ENCODE peak calls at places on chromosomes 6 and 20, in six cellular contexts. K, G, R, H, J and Q are unnamed samples.

GRCh38 chr6:157769776-157770430 is 53.1 kb upstream of the SNX9 start:
- DNase-seq in K (no peak), G (no peak), R (no peak), H (peak; percentile 76), J (no peak), Q (no peak)

GRCh38 chr6:106870824-106871300 is 103.7 kb downstream of the CD24 start:
- DNase-seq in K (no peak), G (no peak), R (no peak), H (peak; percentile 88), J (no peak), Q (peak; percentile 26)

GRCh38 chr6:32085759-32086458 is 23.2 kb downstream of the TNXB start:
- DNase-seq in K (no peak), G (no peak), R (no peak), H (no peak), J (peak; percentile 64), Q (no peak)

GRCh38 chr20:1883986-1884385 is 11.2 kb upstream of the SIRPA start:
- DNase-seq in K (no peak), G (no peak), R (no peak), H (no peak), J (no peak), Q (no peak)

GRCh38 chr6:88761237-88762031 is 202.0 kb downstream of the RNGTT start:
- DNase-seq in K (peak; percentile 40), G (no peak), R (no peak), H (no peak), J (no peak), Q (no peak)

GRCh38 chr20:58081842-58082241 is 146.6 kb downstream of the ANKRD60 start:
- DNase-seq in K (no peak), G (no peak), R (peak; percentile 72), H (peak; percentile 29), J (no peak), Q (no peak)

GRCh38 chr6:35810831-35811698 is 5.9 kb downstream of the LHFPL5 start:
- DNase-seq in K (no peak), G (no peak), R (peak; percentile 57), H (peak; percentile 99), J (no peak), Q (peak; percentile 52)

GRCh38 chr20:17772005-17772343 is 72.2 kb downstream of the BANF2 start:
- DNase-seq in K (no peak), G (no peak), R (no peak), H (no peak), J (no peak), Q (no peak)

GRCh38 chr6:75676377-75676776 is 72.7 kb upstream of the MYO6 start:
- DNase-seq in K (no peak), G (no peak), R (no peak), H (no peak), J (no peak), Q (no peak)

GRCh38 chr6:74044417-74045096 is 348.6 kb downstream of the CD109 start:
- DNase-seq in K (no peak), G (no peak), R (no peak), H (peak; percentile 40), J (no peak), Q (no peak)

GRCh38 chr20:39133205-39133604 is 171.1 kb downstream of the DHX35 start:
- DNase-seq in K (no peak), G (no peak), R (no peak), H (no peak), J (no peak), Q (no peak)

GRCh38 chr20:32019156-32019510 is 8.9 kb downstream of the CCM2L start:
- DNase-seq in K (no peak), G (no peak), R (no peak), H (no peak), J (peak; percentile 86), Q (peak; percentile 72)

GRCh38 chr6:149317656-149318571 is at the start of gene TAB2:
- DNase-seq in K (peak; percentile 74), G (no peak), R (peak; percentile 23), H (no peak), J (no peak), Q (peak; percentile 73)

GRCh38 chr6:133995296-133995695 is 42.3 kb downstream of the TBPL1 start:
- DNase-seq in K (no peak), G (no peak), R (no peak), H (no peak), J (no peak), Q (no peak)

GRCh38 chr6:82616386-82617028 is 252.9 kb downstream of the TPBG start:
- DNase-seq in K (no peak), G (no peak), R (no peak), H (no peak), J (no peak), Q (no peak)

GRCh38 chr6:34094474-34095135 is 51.3 kb downstream of the GRM4 start:
- DNase-seq in K (no peak), G (no peak), R (no peak), H (no peak), J (no peak), Q (no peak)

GRCh38 chr20:38842017-38842416 is 36.5 kb downstream of the PPP1R16B start:
- DNase-seq in K (no peak), G (no peak), R (no peak), H (no peak), J (no peak), Q (no peak)

GRCh38 chr6:10451828-10452509 is 37.1 kb upstream of the TFAP2A start:
- DNase-seq in K (no peak), G (no peak), R (peak; percentile 76), H (peak; percentile 99), J (no peak), Q (peak; percentile 51)

GRCh38 chr6:45502446-45502845 is 124.7 kb upstream of the SUPT3H start:
- DNase-seq in K (no peak), G (no peak), R (no peak), H (no peak), J (no peak), Q (no peak)

GRCh38 chr6:120407696-120408095 is 926.6 kb downstream of the TBC1D32 start:
- DNase-seq in K (no peak), G (no peak), R (no peak), H (no peak), J (no peak), Q (no peak)

GRCh38 chr20:58330692-58331091 is 21.2 kb downstream of the RAB22A start:
- DNase-seq in K (no peak), G (no peak), R (peak; percentile 9), H (no peak), J (no peak), Q (no peak)

GRCh38 chr20:49447946-49448809 is 34.3 kb downstream of the KCNB1 start:
- DNase-seq in K (no peak), G (no peak), R (peak; percentile 23), H (no peak), J (no peak), Q (peak; percentile 45)

GRCh38 chr20:57698191-57698866 is 11.5 kb downstream of the PMEPA1 start:
- DNase-seq in K (no peak), G (no peak), R (peak; percentile 98), H (peak; percentile 100), J (peak; percentile 73), Q (peak; percentile 84)

GRCh38 chr20:53040678-53041674 is 68.8 kb downstream of the TSHZ2 start:
- DNase-seq in K (no peak), G (no peak), R (no peak), H (peak; percentile 34), J (no peak), Q (no peak)

GRCh38 chr6:142416179-142416578 is 114.4 kb downstream of the ADGRG6 start:
- DNase-seq in K (no peak), G (peak; percentile 42), R (peak; percentile 98), H (peak; percentile 62), J (no peak), Q (peak; percentile 52)

GRCh38 chr6:130178692-130179091 is 44.1 kb downstream of the SAMD3 start:
- DNase-seq in K (no peak), G (no peak), R (peak; percentile 93), H (peak; percentile 92), J (peak; percentile 47), Q (peak; percentile 76)

GRCh38 chr6:120871416-120872261 is 462.6 kb downstream of the TBC1D32 start:
- DNase-seq in K (no peak), G (peak; percentile 29), R (no peak), H (no peak), J (no peak), Q (no peak)

GRCh38 chr6:155245871-155246270 is 17.9 kb upstream of the CLDN20 start:
- DNase-seq in K (no peak), G (no peak), R (no peak), H (no peak), J (no peak), Q (no peak)

GRCh38 chr6:152846825-152847224 is 96.2 kb downstream of the VIP start:
- DNase-seq in K (no peak), G (no peak), R (no peak), H (peak; percentile 39), J (no peak), Q (no peak)

GRCh38 chr20:60851826-60852704 is 400.0 kb upstream of the CDH4 start:
- DNase-seq in K (no peak), G (no peak), R (no peak), H (no peak), J (peak; percentile 47), Q (peak; percentile 51)
- TF ChIP-seq CTCF in K (no peak), G (peak; percentile 44), R (peak; percentile 67), H (peak; percentile 26), J (peak; percentile 76), Q (peak; percentile 64)

GRCh38 chr6:145891565-145891964 is 72.6 kb downstream of the SHPRH start:
- DNase-seq in K (no peak), G (no peak), R (peak; percentile 16), H (no peak), J (no peak), Q (no peak)

GRCh38 chr6:145891126-145891525 is 73.0 kb downstream of the SHPRH start:
- DNase-seq in K (no peak), G (no peak), R (peak; percentile 66), H (peak; percentile 12), J (no peak), Q (no peak)

GRCh38 chr6:145890422-145890821 is 73.7 kb downstream of the SHPRH start:
- DNase-seq in K (no peak), G (no peak), R (no peak), H (no peak), J (no peak), Q (no peak)

GRCh38 chr6:145886228-145886956 is 71.8 kb upstream of the FBXO30 start:
- DNase-seq in K (no peak), G (no peak), R (peak; percentile 50), H (no peak), J (no peak), Q (no peak)

GRCh38 chr6:145887969-145888368 is 73.4 kb upstream of the FBXO30 start:
- DNase-seq in K (no peak), G (no peak), R (peak; percentile 38), H (peak; percentile 8), J (peak; percentile 47), Q (peak; percentile 24)
- TF ChIP-seq CTCF in K (peak; percentile 62), G (no peak), R (peak; percentile 59), H (no peak), J (no peak), Q (peak; percentile 55)

DNA sequence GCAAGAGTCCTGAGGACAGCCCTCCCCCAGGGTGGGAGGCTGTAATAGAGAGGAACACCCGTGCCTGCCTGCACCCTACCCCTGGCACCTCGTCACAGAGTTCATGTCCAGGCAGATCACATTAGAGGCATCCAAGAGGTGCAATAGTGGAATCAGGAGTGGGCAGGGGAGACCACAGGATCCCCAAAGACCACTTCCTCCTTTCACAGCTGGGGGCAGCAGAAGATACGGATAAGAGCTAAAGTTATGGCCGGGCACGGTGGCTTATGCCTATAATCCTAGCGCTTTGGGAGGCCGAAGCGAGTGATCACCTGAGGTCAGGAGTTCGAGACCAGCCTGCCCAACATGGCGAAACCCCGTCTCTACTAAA is 1.5 kb upstream of the CAPN11 start:
- DNase-seq in K (no peak), G (no peak), R (no peak), H (no peak), J (no peak), Q (no peak)
- TF ChIP-seq CTCF in K (no peak), G (no peak), R (no peak), H (no peak), J (no peak), Q (no peak)

GRCh38 chr6:168276576-168277273 is 42.9 kb downstream of the DACT2 start:
- DNase-seq in K (no peak), G (no peak), R (no peak), H (no peak), J (no peak), Q (no peak)
- TF ChIP-seq CTCF in K (no peak), G (no peak), R (no peak), H (no peak), J (no peak), Q (no peak)